ENCODE peak calls at places on chromosomes 2 and 18, in four cellular contexts. X is T1000, S is GM12878, E is astrocyte. H is an unnamed sample.

GRCh38 chr2:109083771-109084170 is 45.2 kb upstream of the SH3RF3 start:
- DNase-seq in X (no peak), S (no peak), E (no peak), H (no peak)

GRCh38 chr2:237723613-237724012 is 75.0 kb upstream of the RBM44 start:
- DNase-seq in X (no peak), S (no peak), E (peak), H (no peak)

GRCh38 chr18:13450289-13451207 is 232.0 kb downstream of the LDLRAD4 start:
- DNase-seq in X (no peak), S (peak), E (no peak), H (no peak)

GRCh38 chr2:226447896-226448295 is 351.7 kb downstream of the IRS1 start:
- DNase-seq in X (no peak), S (no peak), E (peak), H (peak)

GRCh38 chr2:27871805-27872204 is 18.4 kb downstream of the RBKS start:
- DNase-seq in X (no peak), S (no peak), E (no peak), H (no peak)

GRCh38 chr18:59272221-59272888 is 899 bp downstream of the RAX start:
- DNase-seq in X (no peak), S (no peak), E (no peak), H (no peak)

GRCh38 chr2:96955694-96956610 is 30.4 kb downstream of the FAM178B start:
- DNase-seq in X (no peak), S (no peak), E (no peak), H (no peak)

GRCh38 chr18:47574966-47575365 is 323.5 kb upstream of the SKOR2 start:
- DNase-seq in X (no peak), S (no peak), E (no peak), H (no peak)

GRCh38 chr2:12787891-12788783 is 71.4 kb downstream of the TRIB2 start:
- DNase-seq in X (no peak), S (no peak), E (peak), H (peak)

GRCh38 chr2:54073796-54074195 is 41.6 kb upstream of the ACYP2 start:
- DNase-seq in X (no peak), S (no peak), E (peak), H (peak)

GRCh38 chr2:205188516-205189138 is 493.7 kb upstream of the NRP2 start:
- DNase-seq in X (no peak), S (no peak), E (peak), H (peak)

GRCh38 chr18:12388440-12388839 is 11.4 kb upstream of the AFG3L2 start:
- DNase-seq in X (no peak), S (no peak), E (no peak), H (no peak)

GRCh38 chr2:63488118-63488713 is 100.1 kb downstream of the WDPCP start:
- DNase-seq in X (no peak), S (no peak), E (no peak), H (peak)

GRCh38 chr2:15334650-15335326 is 226.3 kb downstream of the NBAS start:
- DNase-seq in X (no peak), S (no peak), E (peak), H (peak)

GRCh38 chr2:25844089-25844488 is 34.2 kb downstream of the ASXL2 start:
- DNase-seq in X (no peak), S (no peak), E (peak), H (peak)

GRCh38 chr2:230423851-230424458 is 8.0 kb downstream of the SP100 start:
- DNase-seq in X (no peak), S (no peak), E (peak), H (peak)

GRCh38 chr2:105781274-105781673 is 36.6 kb downstream of the NCK2 start:
- DNase-seq in X (no peak), S (no peak), E (no peak), H (no peak)

GRCh38 chr2:9091819-9092218 is 88.3 kb upstream of the MBOAT2 start:
- DNase-seq in X (no peak), S (no peak), E (peak), H (no peak)

GRCh38 chr2:171879865-171880264 is 14.2 kb downstream of the SLC25A12 start:
- DNase-seq in X (no peak), S (no peak), E (no peak), H (no peak)

H was measured in M059J.